ENCODE peak calls at places on chromosomes 1 and 21, in six cellular contexts. W is dorsolateral prefrontal cortex; L is T-helper 9 cell; T is HEK293T; D is RPMI8226; A is activated CD4-positive, CD25-positive, alpha-beta regulatory T cell. U is an unnamed sample.

GRCh38 chr1:55195523-55196233 is 19.5 kb downstream of the USP24 start:
- DNase-seq in T (no peak), D (no peak), L (no peak), W (no peak), A (no peak), U (no peak)

GRCh38 chr1:36128126-36128904 is 3.3 kb upstream of the COL8A2 start:
- DNase-seq in W (no peak), D (no peak), L (no peak), A (no peak), T (no peak), U (no peak)

GRCh38 chr1:74995848-74996247 is 138.3 kb upstream of the LHX8 start:
- DNase-seq in W (no peak), L (no peak), D (no peak), T (no peak), A (no peak), U (no peak)

GRCh38 chr1:80656628-80657019 is 1144.1 kb upstream of the ADGRL2 start:
- DNase-seq in A (no peak), L (no peak), W (no peak), T (no peak), D (no peak), U (no peak)

GRCh38 chr1:47555307-47555706 is 117.5 kb downstream of the FOXD2 start:
- DNase-seq in L (no peak), T (no peak), A (no peak), D (no peak), W (no peak), U (no peak)

GRCh38 chr1:64392109-64392508 is 77.8 kb upstream of the CACHD1 start:
- DNase-seq in T (no peak), L (no peak), A (no peak), W (no peak), D (no peak), U (no peak)

GRCh38 chr1:44985747-44986359 is 542 bp downstream of the EIF2B3 start:
- DNase-seq in W (no peak), A (no peak), L (no peak), D (no peak), T (no peak), U (no peak)

GRCh38 chr1:240618946-240619345 is 7.0 kb upstream of the GREM2 start:
- DNase-seq in D (no peak), A (no peak), W (no peak), T (no peak), L (no peak), U (no peak)

GRCh38 chr21:32733356-32733755 is 5.5 kb upstream of the SYNJ1 start:
- DNase-seq in A (no peak), T (no peak), W (no peak), D (no peak), L (no peak), U (no peak)

GRCh38 chr1:19715334-19716203 is 50.9 kb downstream of the HTR6 start:
- DNase-seq in A (peak), D (peak), L (peak), T (peak), W (peak), U (peak)

GRCh38 chr21:40204956-40205355 is 337.7 kb downstream of the PCP4 start:
- DNase-seq in A (no peak), W (no peak), T (no peak), D (no peak), L (no peak), U (no peak)

GRCh38 chr1:115300087-115300856 is 37.8 kb downstream of the NGF start:
- DNase-seq in W (no peak), A (no peak), D (no peak), T (no peak), L (no peak), U (no peak)

GRCh38 chr1:20983297-20983889 is 193.3 kb downstream of the EIF4G3 start:
- DNase-seq in D (no peak), A (no peak), L (no peak), T (no peak), W (no peak), U (no peak)

GRCh38 chr1:217734973-217735372 is 103.8 kb downstream of the SPATA17 start:
- DNase-seq in T (no peak), D (no peak), L (no peak), A (no peak), W (no peak), U (no peak)

GRCh38 chr1:201678264-201679101 is 139.6 kb downstream of the NAV1 start:
- DNase-seq in D (no peak), A (no peak), L (no peak), T (no peak), W (no peak), U (no peak)

GRCh38 chr1:20233394-20233793 is 47.1 kb upstream of the PLA2G2C start:
- DNase-seq in L (no peak), W (no peak), T (peak), D (peak), A (no peak), U (no peak)

GRCh38 chr1:228073061-228073869 is 9.2 kb upstream of the ARF1 start:
- DNase-seq in W (no peak), A (no peak), L (no peak), T (no peak), D (no peak), U (no peak)

GRCh38 chr1:31227891-31228290 is 11.8 kb downstream of the NKAIN1 start:
- DNase-seq in W (peak), D (no peak), A (no peak), L (no peak), T (no peak), U (no peak)

GRCh38 chr1:168876830-168877229 is 147.8 kb upstream of the DPT start:
- DNase-seq in L (no peak), W (no peak), T (no peak), A (no peak), D (no peak), U (no peak)